ENCODE peak calls at places on chromosomes 2 and 18, in five cellular contexts. Q is GM23248, H is stomach, A is endodermal cell, K is tibial nerve. Z is an unnamed sample. For H3K9me3 and H3K4me1, the result is how much of the 10 kb centered on the place peaks cover.

GRCh38 chr2:46268196-46268595 is 29.0 kb upstream of the EPAS1 start:
- DNase-seq in Q (no peak), H (no peak), A (no peak), K (no peak), Z (no peak)

GRCh38 chr2:190528521-190529001 is 6.0 kb downstream of the NEMP2 start:
- DNase-seq in Q (peak), H (no peak), A (no peak), K (no peak), Z (no peak)

GRCh38 chr2:43743706-43744105 is 30.1 kb upstream of the DYNC2LI1 start:
- DNase-seq in Q (no peak), H (no peak), A (no peak), K (no peak), Z (no peak)

GRCh38 chr2:9212010-9212638 is 5.5 kb downstream of the ASAP2 start:
- DNase-seq in Q (peak), H (peak), A (no peak), K (no peak), Z (peak)

GRCh38 chr2:25491966-25492532 is 150.3 kb upstream of the DNMT3A start:
- DNase-seq in Q (peak), H (no peak), A (no peak), K (no peak), Z (no peak)

GRCh38 chr2:175976758-175977157 is 25.3 kb downstream of the LNPK start:
- DNase-seq in Q (peak), H (no peak), A (no peak), K (no peak), Z (no peak)

GRCh38 chr2:9255416-9255815 is 48.8 kb downstream of the ASAP2 start:
- DNase-seq in Q (no peak), H (no peak), A (no peak), K (no peak), Z (no peak)

GRCh38 chr2:90645-91312 is 44.5 kb upstream of the FAM110C start:
- DNase-seq in Q (no peak), H (no peak), A (no peak), K (no peak), Z (no peak)

GRCh38 chr2:149383340-149383739 is 53.0 kb downstream of the LYPD6 start:
- DNase-seq in Q (peak), H (no peak), A (no peak), K (no peak), Z (no peak)

GRCh38 chr2:134408791-134409190 is 154.9 kb downstream of the MGAT5 start:
- DNase-seq in Q (peak), H (no peak), A (no peak), K (no peak), Z (no peak)

GRCh38 chr2:42178335-42178734 is 9.2 kb downstream of the EML4 start:
- DNase-seq in Q (no peak), H (no peak), A (no peak), K (no peak), Z (no peak)

GRCh38 chr2:85791704-85792565 is 38.1 kb downstream of the ATOH8 start:
- DNase-seq in Q (peak), H (no peak), A (no peak), K (no peak), Z (no peak)

GRCh38 chr2:138922973-138923563 is 142.9 kb upstream of the NXPH2 start:
- DNase-seq in Q (peak), H (no peak), A (no peak), K (no peak), Z (no peak)

GRCh38 chr18:34153711-34154110 is 71.0 kb downstream of the NOL4 start:
- DNase-seq in Q (peak), H (no peak), A (no peak), K (no peak), Z (no peak)

GRCh38 chr2:74261204-74261864 is 62.9 kb downstream of the MTHFD2 start:
- DNase-seq in Q (peak), H (peak), A (peak), K (no peak), Z (no peak)

GRCh38 chr18:43919565-43919964 is 642.3 kb upstream of the SYT4 start:
- DNase-seq in Q (no peak), H (no peak), A (no peak), K (no peak), Z (no peak)

GRCh38 chr2:127027715-127028114 is 79.2 kb downstream of the BIN1 start:
- DNase-seq in Q (no peak), H (no peak), A (no peak), K (no peak), Z (no peak)

GRCh38 chr2:191036365-191036764 is 22.4 kb upstream of the STAT1 start:
- DNase-seq in Q (no peak), H (no peak), A (no peak), K (no peak), Z (no peak)

GRCh38 chr2:130337735-130338325 is 4.9 kb upstream of the IMP4 start:
- DNase-seq in Q (peak), H (no peak), A (peak), K (no peak), Z (no peak)

GRCh38 chr2:32135409-32135808 is 30.3 kb upstream of the SLC30A6 start:
- DNase-seq in Q (peak), H (no peak), A (no peak), K (no peak), Z (peak)

GRCh38 chr18:79914614-79915160 is 36.8 kb downstream of the SLC66A2 start:
- DNase-seq in Q (no peak), H (peak), A (peak), K (no peak), Z (no peak)

GRCh38 chr2:166293984-166294383 is 81.8 kb downstream of the SCN9A start:
- DNase-seq in Q (peak), H (no peak), A (no peak), K (no peak), Z (no peak)

GRCh38 chr2:199485732-199486335 is 28.1 kb upstream of the SATB2 start:
- DNase-seq in Q (peak), H (peak), A (peak), K (peak), Z (peak)

GRCh38 chr2:72137498-72138010 is 10.1 kb downstream of the CYP26B1 start:
- DNase-seq in Q (peak), H (peak), A (peak), K (peak), Z (peak)

GRCh38 chr18:59264136-59264571 is 9.1 kb downstream of the RAX start:
- DNase-seq in Q (no peak), H (no peak), A (peak), K (no peak), Z (no peak)

GRCh38 chr18:10558243-10558966 is 32.6 kb downstream of the NAPG start:
- DNase-seq in Q (no peak), H (no peak), A (no peak), K (no peak), Z (no peak)

GRCh38 chr18:42534313-42534712 is 579.3 kb downstream of the PIK3C3 start:
- DNase-seq in Q (no peak), H (no peak), A (no peak), K (no peak), Z (no peak)

GRCh38 chr2:206245178-206245778 is 29.2 kb upstream of the ZDBF2 start:
- DNase-seq in Q (no peak), H (no peak), A (no peak), K (no peak), Z (no peak)

GRCh38 chr2:122132292-122132691 is 376.8 kb downstream of the TSN start:
- DNase-seq in Q (peak), H (no peak), A (no peak), K (no peak), Z (no peak)

GRCh38 chr2:189709761-189710160 is 35.3 kb downstream of the ANKAR start:
- DNase-seq in Q (no peak), H (no peak), A (peak), K (no peak), Z (no peak)

GRCh38 chr2:6845903-6846302 is 19.8 kb downstream of the CMPK2 start:
- DNase-seq in Q (no peak), H (no peak), A (no peak), K (no peak), Z (no peak)
- H3K9me3 ChIP-seq in Q (under half), H (half or more), A (under half), K (under half), Z (half or more)

GRCh38 chr2:69977208-69977607 is 15.8 kb upstream of the ASPRV1 start:
- DNase-seq in Q (no peak), H (no peak), A (no peak), K (no peak), Z (peak)

GRCh38 chr2:69973335-69973735 is 11.9 kb upstream of the ASPRV1 start:
- DNase-seq in Q (peak), H (no peak), A (no peak), K (no peak), Z (no peak)

GRCh38 chr2:69975136-69975852 is 13.9 kb upstream of the ASPRV1 start:
- DNase-seq in Q (no peak), H (no peak), A (no peak), K (no peak), Z (no peak)

GRCh38 chr2:69978157-69978904 is 16.9 kb upstream of the ASPRV1 start:
- DNase-seq in Q (no peak), H (no peak), A (peak), K (no peak), Z (no peak)

GRCh38 chr2:69975853-69976462 is 14.5 kb upstream of the ASPRV1 start:
- DNase-seq in Q (no peak), H (peak), A (no peak), K (no peak), Z (peak)
- H3K4me1 ChIP-seq in Q (under half), H (under half), A (under half), K (under half), Z (under half)

GRCh38 chr2:13578547-13578946 is 861.8 kb downstream of the TRIB2 start:
- DNase-seq in Q (no peak), H (no peak), A (no peak), K (no peak), Z (no peak)

GRCh38 chr2:13574831-13575230 is 858.1 kb downstream of the TRIB2 start:
- DNase-seq in Q (no peak), H (no peak), A (no peak), K (no peak), Z (no peak)

GRCh38 chr2:13581471-13581870 is 864.7 kb downstream of the TRIB2 start:
- DNase-seq in Q (peak), H (no peak), A (peak), K (no peak), Z (no peak)

GRCh38 chr2:13572466-13572865 is 855.7 kb downstream of the TRIB2 start:
- DNase-seq in Q (peak), H (no peak), A (no peak), K (no peak), Z (no peak)

GRCh38 chr2:13576634-13577033 is 859.9 kb downstream of the TRIB2 start:
- DNase-seq in Q (no peak), H (no peak), A (no peak), K (no peak), Z (no peak)
- H3K9me3 ChIP-seq in Q (under half), H (under half), A (half or more), K (under half), Z (under half)

GRCh38 chr18:2970344-2970743 is 42.6 kb downstream of the LPIN2 start:
- DNase-seq in Q (no peak), H (no peak), A (no peak), K (no peak), Z (no peak)

GRCh38 chr18:2970762-2971659 is 41.9 kb downstream of the LPIN2 start:
- DNase-seq in Q (no peak), H (no peak), A (no peak), K (no peak), Z (no peak)

GRCh38 chr18:2974731-2975130 is 38.2 kb downstream of the LPIN2 start:
- DNase-seq in Q (no peak), H (no peak), A (no peak), K (no peak), Z (no peak)

GRCh38 chr18:2969695-2970094 is 43.2 kb downstream of the LPIN2 start:
- DNase-seq in Q (no peak), H (no peak), A (no peak), K (no peak), Z (no peak)

DNA sequence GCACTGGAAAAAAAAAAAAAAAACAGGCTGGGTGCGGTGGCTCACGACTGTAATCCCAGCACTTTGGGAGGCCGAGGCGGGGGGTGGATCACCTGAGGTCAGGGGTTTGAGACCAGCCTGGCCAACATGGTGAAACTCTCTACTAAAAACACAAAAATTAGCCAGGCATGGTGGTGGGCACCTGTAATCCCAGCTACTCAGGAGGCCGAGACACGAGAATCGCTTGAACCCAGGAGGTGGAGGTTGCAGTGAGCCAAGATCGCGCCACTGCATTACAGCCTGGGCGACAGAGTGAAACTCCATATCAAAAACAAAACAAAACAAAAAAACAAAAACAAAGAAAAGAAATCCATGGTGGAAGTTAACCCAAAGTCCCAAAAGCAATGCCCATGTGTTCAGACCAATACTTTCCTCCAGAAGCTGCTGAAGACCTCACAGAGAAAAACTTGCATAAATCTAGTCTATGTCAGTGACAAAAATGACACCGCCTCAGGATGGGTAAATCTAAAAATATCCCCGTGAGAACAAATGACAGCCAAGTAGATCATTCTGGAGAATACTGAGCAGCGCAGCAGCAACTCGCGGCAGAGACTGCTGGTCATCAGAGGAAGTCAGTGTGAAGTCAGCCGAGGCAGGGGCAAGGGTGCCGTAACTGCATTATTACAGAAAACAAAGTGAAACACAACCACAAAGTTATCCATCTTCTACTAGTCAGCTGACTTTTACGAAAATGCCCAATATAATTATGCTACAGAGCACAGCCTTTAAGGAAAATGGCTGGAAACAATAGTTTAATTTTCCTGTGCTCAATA is 41.0 kb downstream of the LPIN2 start:
- DNase-seq in Q (peak), H (peak), A (no peak), K (peak), Z (no peak)
- H3K4me1 ChIP-seq in Q (under half), H (half or more), A (under half), K (under half), Z (under half)

DNA sequence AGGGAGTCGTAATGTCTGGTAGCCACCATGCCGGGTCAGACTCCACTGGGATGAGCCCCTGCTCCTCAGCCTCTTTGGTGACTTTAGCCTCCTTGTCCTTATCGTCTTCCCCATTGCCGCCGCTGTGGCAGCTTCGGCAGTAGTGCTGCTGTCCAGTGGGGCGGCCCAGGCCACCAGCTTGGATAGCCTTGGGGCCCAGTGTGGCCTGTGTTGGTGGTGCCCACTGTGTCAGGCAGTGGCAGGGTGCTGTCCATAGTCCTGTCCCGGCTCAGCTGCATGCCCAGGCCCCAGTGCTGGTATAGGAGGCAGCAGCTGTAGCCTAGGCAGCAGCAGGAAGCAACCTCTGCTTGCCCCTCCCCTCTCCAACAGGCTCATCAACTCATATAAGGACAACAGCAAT is 197.1 kb upstream of the RAB12 start:
- DNase-seq in Q (no peak), H (no peak), A (no peak), K (no peak), Z (no peak)
- H3K9me3 ChIP-seq in Q (under half), H (under half), A (under half), K (under half), Z (under half)